ENCODE peak calls at places on chromosomes 11 and 22, in six cellular contexts. C is endothelial cell of umbilical vein, Q is fibroblast of lung, R is PC-3, W is DND-41, A is HCT116. D is an unnamed sample.

GRCh38 chr22:47158457-47158856 is 396.0 kb downstream of the TBC1D22A start:
- DNase-seq in C (no peak), Q (no peak), R (no peak), W (no peak), A (no peak), D (no peak)

GRCh38 chr11:108927791-108928545 is 263.1 kb downstream of the DDX10 start:
- DNase-seq in C (no peak), Q (peak), R (no peak), W (no peak), A (no peak), D (no peak)

GRCh38 chr11:94895451-94895850 is 77.9 kb downstream of the CWC15 start:
- DNase-seq in C (peak), Q (peak), R (no peak), W (no peak), A (no peak), D (no peak)

GRCh38 chr11:75197512-75198277 is 42.9 kb upstream of the TPBGL start:
- DNase-seq in C (no peak), Q (no peak), R (no peak), W (no peak), A (no peak), D (no peak)

GRCh38 chr11:11407065-11407737 is 54.2 kb upstream of the CSNK2A3 start:
- DNase-seq in C (no peak), Q (no peak), R (no peak), W (no peak), A (no peak), D (no peak)

GRCh38 chr11:115500547-115501503 is 3.4 kb downstream of the CADM1 start:
- DNase-seq in C (no peak), Q (no peak), R (no peak), W (no peak), A (no peak), D (peak)

GRCh38 chr11:1834791-1835670 is at the start of gene SYT8:
- DNase-seq in C (no peak), Q (no peak), R (no peak), W (no peak), A (no peak), D (no peak)

GRCh38 chr11:62974848-62975522 is 9.8 kb downstream of the SLC22A6 start:
- DNase-seq in C (peak), Q (no peak), R (peak), W (peak), A (peak), D (peak)

GRCh38 chr11:41431784-41432183 is 27.7 kb downstream of the LRRC4C start:
- DNase-seq in C (no peak), Q (no peak), R (no peak), W (no peak), A (no peak), D (peak)

GRCh38 chr11:58629857-58630256 is 7.4 kb downstream of the CNTF start:
- DNase-seq in C (peak), Q (peak), R (peak), W (peak), A (peak), D (peak)

GRCh38 chr11:12287374-12288211 is 89.8 kb upstream of the PARVA start:
- DNase-seq in C (peak), Q (peak), R (peak), W (no peak), A (peak), D (peak)

GRCh38 chr22:27381552-27381951 is 420.0 kb downstream of the MN1 start:
- DNase-seq in C (no peak), Q (no peak), R (no peak), W (no peak), A (no peak), D (no peak)

GRCh38 chr22:50218996-50219727 is 18.4 kb downstream of the SELENOO start:
- DNase-seq in C (peak), Q (peak), R (peak), W (peak), A (peak), D (peak)

GRCh38 chr22:45211435-45211834 is 29.3 kb downstream of the KIAA0930 start:
- DNase-seq in C (no peak), Q (no peak), R (no peak), W (no peak), A (no peak), D (no peak)

GRCh38 chr11:130782361-130783221 is 133.7 kb downstream of the SNX19 start:
- DNase-seq in C (peak), Q (peak), R (peak), W (no peak), A (no peak), D (no peak)

GRCh38 chr11:93528757-93529639 is 14.2 kb downstream of the SMCO4 start:
- DNase-seq in C (peak), Q (no peak), R (no peak), W (no peak), A (no peak), D (no peak)

GRCh38 chr22:26681395-26681821 is 24.0 kb downstream of the MIAT start:
- DNase-seq in C (peak), Q (peak), R (no peak), W (no peak), A (no peak), D (no peak)

GRCh38 chr11:129012880-129013279 is 70.2 kb upstream of the TP53AIP1 start:
- DNase-seq in C (no peak), Q (no peak), R (no peak), W (no peak), A (no peak), D (no peak)

GRCh38 chr11:129846508-129847335 is 31.1 kb downstream of the TMEM45B start:
- DNase-seq in C (no peak), Q (peak), R (peak), W (no peak), A (no peak), D (peak)

GRCh38 chr22:50356186-50356585 is 13.1 kb downstream of the PPP6R2 start:
- DNase-seq in C (no peak), Q (no peak), R (no peak), W (no peak), A (no peak), D (no peak)

GRCh38 chr22:21904250-21904789 is 36.9 kb upstream of the MAPK1 start:
- DNase-seq in C (no peak), Q (no peak), R (no peak), W (no peak), A (no peak), D (no peak)

GRCh38 chr11:89163686-89164085 is 14.0 kb upstream of the TYR start:
- DNase-seq in C (peak), Q (no peak), R (no peak), W (no peak), A (no peak), D (no peak)

GRCh38 chr11:128814856-128815705 is 52.0 kb downstream of the KCNJ1 start:
- DNase-seq in C (no peak), Q (peak), R (peak), W (no peak), A (no peak), D (no peak)

GRCh38 chr22:49016909-49017768 is 810.5 kb downstream of the BRD1 start:
- DNase-seq in C (no peak), Q (no peak), R (no peak), W (no peak), A (no peak), D (no peak)

GRCh38 chr11:72573380-72573949 is 100.8 kb downstream of the PDE2A start:
- DNase-seq in C (peak), Q (peak), R (peak), W (peak), A (peak), D (peak)

GRCh38 chr11:14184548-14184947 is 174.4 kb downstream of the RRAS2 start:
- DNase-seq in C (no peak), Q (peak), R (no peak), W (no peak), A (no peak), D (peak)

GRCh38 chr11:113644605-113645004 is 61.5 kb downstream of the TMPRSS5 start:
- DNase-seq in C (no peak), Q (no peak), R (no peak), W (no peak), A (no peak), D (no peak)

GRCh38 chr11:108340958-108341357 is 118.1 kb downstream of the ATM start:
- DNase-seq in C (no peak), Q (no peak), R (peak), W (no peak), A (peak), D (peak)

GRCh38 chr11:89625171-89625570 is 84.9 kb upstream of the TRIM77 start:
- DNase-seq in C (no peak), Q (no peak), R (peak), W (no peak), A (no peak), D (no peak)

GRCh38 chr11:63920870-63921417 is 4.0 kb upstream of the RCOR2 start:
- DNase-seq in C (no peak), Q (no peak), R (no peak), W (no peak), A (no peak), D (no peak)

GRCh38 chr22:38572065-38572464 is 2.1 kb upstream of the DMC1 start:
- DNase-seq in C (peak), Q (peak), R (peak), W (peak), A (peak), D (peak)

GRCh38 chr11:123430736-123431356 is 777 bp downstream of the GRAMD1B start:
- DNase-seq in C (peak), Q (peak), R (peak), W (peak), A (no peak), D (no peak)

GRCh38 chr11:114121744-114122504 is 62.4 kb downstream of the ZBTB16 start:
- DNase-seq in C (no peak), Q (no peak), R (no peak), W (no peak), A (no peak), D (no peak)

GRCh38 chr11:75193271-75193670 is 42.4 kb downstream of the SLCO2B1 start:
- DNase-seq in C (no peak), Q (no peak), R (no peak), W (no peak), A (no peak), D (no peak)

GRCh38 chr22:35318346-35319215 is 18.9 kb downstream of the TOM1 start:
- DNase-seq in C (no peak), Q (no peak), R (no peak), W (no peak), A (no peak), D (no peak)
- TF ChIP-seq EZH2 in C (no peak), Q (no peak), R (no peak), W (no peak), A (no peak), D (no peak)

DNA sequence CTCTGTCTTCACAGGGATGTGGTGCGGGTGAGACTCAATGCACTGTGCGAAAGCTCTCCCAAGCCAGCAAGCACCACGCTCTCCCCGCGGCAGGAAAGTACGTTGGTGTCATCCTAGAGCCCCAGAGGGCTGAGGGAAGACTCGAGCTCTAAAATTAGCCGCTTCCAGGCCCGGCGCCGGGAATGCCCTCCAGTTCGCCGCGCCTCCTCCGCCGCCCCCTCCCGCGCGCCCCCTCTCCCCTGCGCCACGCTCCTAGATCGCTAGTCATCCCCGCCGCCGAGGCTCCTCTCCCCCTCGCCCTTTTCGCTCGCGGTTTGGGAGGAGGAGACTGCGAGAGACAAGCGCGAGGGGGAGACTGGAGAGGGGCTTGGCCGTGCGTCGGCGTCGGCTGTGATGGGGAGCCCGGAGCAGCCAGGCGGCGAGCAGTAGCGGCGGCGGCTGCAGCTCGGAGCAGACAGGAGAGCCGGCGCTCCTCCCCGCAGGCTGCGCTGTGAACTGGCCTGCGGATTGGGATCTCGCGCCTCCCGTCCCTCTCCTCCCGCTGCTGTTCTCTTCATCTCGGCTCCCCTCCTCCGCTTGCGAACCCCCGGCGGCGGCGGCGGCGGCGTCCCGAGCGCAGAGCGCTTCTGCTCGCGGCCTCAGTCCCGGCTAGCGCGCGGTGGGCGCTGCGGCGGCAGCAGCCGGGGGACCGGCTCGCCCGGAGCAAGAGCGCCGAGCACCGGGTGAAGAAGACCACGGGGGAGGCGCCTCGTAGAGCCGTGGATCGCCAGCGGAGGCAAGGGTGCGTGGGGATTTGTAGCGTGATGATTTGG is at the start of gene FAT3:
- DNase-seq in C (peak), Q (peak), R (no peak), W (no peak), A (no peak), D (no peak)
- TF ChIP-seq EZH2 in C (peak), Q (no peak), R (no peak), W (no peak), A (no peak), D (no peak)

GRCh38 chr11:68838572-68838964 is 3.1 kb downstream of the CPT1A start:
- DNase-seq in C (peak), Q (no peak), R (no peak), W (peak), A (no peak), D (peak)

GRCh38 chr11:68839054-68839865 is 2.5 kb downstream of the CPT1A start:
- DNase-seq in C (peak), Q (peak), R (peak), W (peak), A (peak), D (peak)

GRCh38 chr11:68841718-68842426 is at the start of gene CPT1A:
- DNase-seq in C (peak), Q (peak), R (peak), W (peak), A (no peak), D (no peak)

GRCh38 chr11:68840661-68841653 is 759 bp downstream of the CPT1A start:
- DNase-seq in C (peak), Q (peak), R (peak), W (peak), A (no peak), D (no peak)

GRCh38 chr11:68839953-68840641 is 1.6 kb downstream of the CPT1A start:
- DNase-seq in C (peak), Q (peak), R (peak), W (peak), A (no peak), D (no peak)
- TF ChIP-seq EZH2 in C (no peak), Q (no peak), R (no peak), W (no peak), A (no peak), D (no peak)

GRCh38 chr11:16605971-16606783 is 132.3 kb upstream of the C11orf58 start:
- DNase-seq in C (peak), Q (peak), R (peak), W (peak), A (peak), D (peak)

GRCh38 chr11:16605440-16605970 is 132.9 kb upstream of the C11orf58 start:
- DNase-seq in C (peak), Q (peak), R (no peak), W (no peak), A (no peak), D (no peak)

GRCh38 chr11:16603245-16603644 is 135.2 kb upstream of the C11orf58 start:
- DNase-seq in C (no peak), Q (no peak), R (no peak), W (no peak), A (no peak), D (no peak)

GRCh38 chr11:16604784-16605439 is 133.5 kb upstream of the C11orf58 start:
- DNase-seq in C (peak), Q (peak), R (no peak), W (no peak), A (no peak), D (no peak)

GRCh38 chr11:16603890-16604783 is 134.3 kb upstream of the C11orf58 start:
- DNase-seq in C (no peak), Q (peak), R (no peak), W (no peak), A (no peak), D (no peak)
- TF ChIP-seq EZH2 in C (no peak), Q (no peak), R (no peak), W (no peak), A (no peak), D (no peak)

DNA sequence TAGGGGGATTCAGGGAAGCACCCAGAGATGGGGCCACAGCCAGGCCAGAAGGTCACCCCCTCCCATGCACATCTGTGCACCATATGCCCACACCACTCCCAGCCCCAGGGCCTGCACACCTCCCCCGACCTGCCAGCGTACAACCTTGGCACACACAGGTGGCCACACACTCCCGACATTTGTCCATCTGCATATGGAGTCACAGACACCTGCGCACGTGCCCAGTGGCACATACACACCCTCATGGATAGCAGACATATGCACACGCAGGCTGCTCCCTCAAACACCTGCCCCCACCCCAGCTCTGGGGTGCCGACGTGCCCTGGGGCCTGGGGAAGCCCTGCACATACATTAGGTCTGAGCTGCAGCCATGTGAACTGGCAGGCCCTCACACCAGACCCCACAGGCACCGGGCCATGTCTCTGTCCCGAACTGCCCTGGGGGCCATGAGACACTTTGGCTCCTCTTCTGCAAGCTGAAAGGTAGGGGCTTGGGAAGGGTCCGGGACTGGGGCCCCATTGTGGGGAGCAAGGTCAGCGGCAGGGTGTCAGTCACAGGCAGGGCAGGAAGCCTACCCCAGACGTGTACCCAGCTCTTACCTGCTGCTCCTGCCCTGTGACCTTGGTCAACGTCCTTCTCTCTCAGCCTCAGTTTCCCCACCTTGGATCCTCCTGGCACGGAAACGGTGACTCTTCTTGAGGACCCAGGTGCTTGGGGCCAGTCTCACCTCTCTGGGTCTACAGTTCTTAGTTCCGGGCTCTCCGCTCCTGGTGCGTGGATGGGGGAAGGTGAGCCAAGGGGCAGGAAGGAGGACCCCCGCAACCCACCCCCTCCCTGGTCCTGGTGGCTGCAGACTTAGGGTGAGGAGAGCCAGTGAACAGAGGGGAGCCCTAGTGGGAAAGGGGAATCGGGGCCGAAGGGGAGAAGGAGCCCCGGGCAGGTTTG is 582 bp upstream of the CABP7 start:
- DNase-seq in C (no peak), Q (no peak), R (no peak), W (no peak), A (no peak), D (no peak)
- TF ChIP-seq EZH2 in C (peak), Q (peak), R (no peak), W (no peak), A (no peak), D (no peak)

DNA sequence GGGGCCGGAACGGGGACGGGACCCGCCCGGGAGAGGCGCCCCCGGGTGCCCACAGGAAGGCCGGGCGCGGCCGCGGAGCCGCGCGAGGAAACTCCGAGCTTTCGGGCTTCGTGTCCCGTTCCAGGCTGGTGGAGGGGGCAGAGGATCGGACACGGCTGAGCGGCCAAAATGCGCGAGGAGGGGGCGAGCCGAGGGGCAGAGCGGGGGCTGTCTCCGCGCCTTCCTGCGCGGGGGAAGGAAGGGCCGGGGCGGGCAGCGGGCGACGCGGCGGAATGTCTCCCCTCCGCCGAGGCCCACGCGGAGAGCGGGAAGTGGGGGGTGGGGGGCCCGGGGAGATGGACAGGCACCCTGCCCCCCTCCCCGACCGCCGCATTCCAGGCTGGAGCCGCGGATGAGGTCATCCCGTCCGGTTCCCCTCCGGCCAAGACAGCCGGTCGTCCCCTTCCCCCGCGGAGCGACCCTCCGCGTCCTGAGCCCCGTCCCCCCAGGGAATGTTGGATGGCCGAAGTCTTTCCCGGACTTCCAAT is 465 bp downstream of the CDC42EP1 start:
- DNase-seq in C (peak), Q (peak), R (peak), W (no peak), A (no peak), D (no peak)
- TF ChIP-seq EZH2 in C (no peak), Q (no peak), R (no peak), W (no peak), A (no peak), D (no peak)

GRCh38 chr11:127003260-127003981 is 2.9 kb upstream of the KIRREL3 start:
- DNase-seq in C (no peak), Q (peak), R (no peak), W (no peak), A (no peak), D (no peak)
- TF ChIP-seq EZH2 in C (peak), Q (no peak), R (no peak), W (no peak), A (no peak), D (no peak)

GRCh38 chr11:44321059-44321458 is 11.1 kb upstream of the ALX4 start:
- DNase-seq in C (no peak), Q (no peak), R (no peak), W (no peak), A (no peak), D (no peak)
- TF ChIP-seq EZH2 in C (no peak), Q (peak), R (no peak), W (no peak), A (no peak), D (no peak)